ENCODE peak calls at places on chromosomes 16 and 17, in four cellular contexts. One of them, this sample, is unnamed. For H3K9me3, the result is how much of the 10 kb centered on the place peaks cover.

GRCh38 chr16:7755347-7755746 is 422.7 kb downstream of the RBFOX1 start:
- DNase-seq in heart right ventricle: no peak
- DNase-seq in AG04450: no peak
- DNase-seq in tibial artery: no peak
- DNase-seq in this sample: no peak

GRCh38 chr16:7397901-7398300 is 65.3 kb downstream of the RBFOX1 start:
- DNase-seq in tibial artery: no peak
- DNase-seq in heart right ventricle: no peak
- DNase-seq in AG04450: no peak
- DNase-seq in this sample: no peak

GRCh38 chr17:12744298-12744697 is 45.0 kb upstream of the ARHGAP44 start:
- DNase-seq in AG04450: no peak
- DNase-seq in tibial artery: no peak
- DNase-seq in heart right ventricle: peak
- DNase-seq in this sample: no peak

GRCh38 chr17:16486373-16487250 is 5.4 kb downstream of the LRRC75A start:
- DNase-seq in tibial artery: peak
- DNase-seq in AG04450: no peak
- DNase-seq in heart right ventricle: peak
- DNase-seq in this sample: no peak

GRCh38 chr16:14576532-14576931 is 53.5 kb downstream of the PARN start:
- DNase-seq in tibial artery: no peak
- DNase-seq in AG04450: no peak
- DNase-seq in heart right ventricle: no peak
- DNase-seq in this sample: no peak

GRCh38 chr16:58513874-58514273 is 1.4 kb upstream of the SETD6 start:
- DNase-seq in AG04450: no peak
- DNase-seq in heart right ventricle: no peak
- DNase-seq in tibial artery: no peak
- DNase-seq in this sample: no peak

GRCh38 chr16:31869511-31870201 is 4.0 kb upstream of the ZNF267 start:
- DNase-seq in AG04450: peak
- DNase-seq in tibial artery: peak
- DNase-seq in heart right ventricle: peak
- DNase-seq in this sample: peak

GRCh38 chr17:57724038-57724728 is 20.9 kb downstream of the CCDC182 start:
- DNase-seq in tibial artery: no peak
- DNase-seq in heart right ventricle: no peak
- DNase-seq in AG04450: no peak
- DNase-seq in this sample: peak

GRCh38 chr17:56912105-56912999 is 1.5 kb downstream of the TRIM25 start:
- DNase-seq in heart right ventricle: peak
- DNase-seq in AG04450: no peak
- DNase-seq in tibial artery: peak
- DNase-seq in this sample: no peak

GRCh38 chr16:763386-763785 is 2.9 kb downstream of the MSLN start:
- DNase-seq in AG04450: no peak
- DNase-seq in tibial artery: no peak
- DNase-seq in heart right ventricle: no peak
- DNase-seq in this sample: no peak

GRCh38 chr17:59892251-59892848 is 393 bp downstream of the TUBD1 start:
- DNase-seq in AG04450: no peak
- DNase-seq in tibial artery: no peak
- DNase-seq in heart right ventricle: no peak
- DNase-seq in this sample: no peak

GRCh38 chr17:62619413-62620155 is 7.9 kb upstream of the MRC2 start:
- DNase-seq in heart right ventricle: no peak
- DNase-seq in AG04450: no peak
- DNase-seq in tibial artery: no peak
- DNase-seq in this sample: no peak

GRCh38 chr16:8936421-8936820 is 27.3 kb downstream of the USP7 start:
- DNase-seq in heart right ventricle: no peak
- DNase-seq in tibial artery: no peak
- DNase-seq in AG04450: no peak
- DNase-seq in this sample: peak

GRCh38 chr17:8892338-8892690 is 24.8 kb upstream of the PIK3R6 start:
- DNase-seq in tibial artery: no peak
- DNase-seq in heart right ventricle: no peak
- DNase-seq in AG04450: no peak
- DNase-seq in this sample: no peak

GRCh38 chr17:35169964-35170363 is 22.3 kb downstream of the UNC45B start:
- DNase-seq in AG04450: no peak
- DNase-seq in heart right ventricle: no peak
- DNase-seq in tibial artery: no peak
- DNase-seq in this sample: no peak

GRCh38 chr17:52696362-52696761 is 537.8 kb upstream of the CA10 start:
- DNase-seq in AG04450: no peak
- DNase-seq in tibial artery: no peak
- DNase-seq in heart right ventricle: no peak
- DNase-seq in this sample: no peak
- H3K9me3 ChIP-seq in AG04450: under half
- H3K9me3 ChIP-seq in tibial artery: under half
- H3K9me3 ChIP-seq in heart right ventricle: under half
- H3K9me3 ChIP-seq in this sample: under half

GRCh38 chr17:64460955-64461354 is 12.0 kb downstream of the MILR1 start:
- DNase-seq in AG04450: no peak
- DNase-seq in heart right ventricle: peak
- DNase-seq in tibial artery: no peak
- DNase-seq in this sample: no peak

GRCh38 chr17:64459284-64459747 is 10.4 kb downstream of the MILR1 start:
- DNase-seq in heart right ventricle: no peak
- DNase-seq in tibial artery: no peak
- DNase-seq in AG04450: no peak
- DNase-seq in this sample: no peak

GRCh38 chr17:64458756-64459155 is 9.8 kb downstream of the MILR1 start:
- DNase-seq in AG04450: no peak
- DNase-seq in heart right ventricle: no peak
- DNase-seq in tibial artery: no peak
- DNase-seq in this sample: no peak

GRCh38 chr17:64457156-64457555 is 8.2 kb downstream of the MILR1 start:
- DNase-seq in AG04450: no peak
- DNase-seq in heart right ventricle: no peak
- DNase-seq in tibial artery: no peak
- DNase-seq in this sample: no peak

DNA sequence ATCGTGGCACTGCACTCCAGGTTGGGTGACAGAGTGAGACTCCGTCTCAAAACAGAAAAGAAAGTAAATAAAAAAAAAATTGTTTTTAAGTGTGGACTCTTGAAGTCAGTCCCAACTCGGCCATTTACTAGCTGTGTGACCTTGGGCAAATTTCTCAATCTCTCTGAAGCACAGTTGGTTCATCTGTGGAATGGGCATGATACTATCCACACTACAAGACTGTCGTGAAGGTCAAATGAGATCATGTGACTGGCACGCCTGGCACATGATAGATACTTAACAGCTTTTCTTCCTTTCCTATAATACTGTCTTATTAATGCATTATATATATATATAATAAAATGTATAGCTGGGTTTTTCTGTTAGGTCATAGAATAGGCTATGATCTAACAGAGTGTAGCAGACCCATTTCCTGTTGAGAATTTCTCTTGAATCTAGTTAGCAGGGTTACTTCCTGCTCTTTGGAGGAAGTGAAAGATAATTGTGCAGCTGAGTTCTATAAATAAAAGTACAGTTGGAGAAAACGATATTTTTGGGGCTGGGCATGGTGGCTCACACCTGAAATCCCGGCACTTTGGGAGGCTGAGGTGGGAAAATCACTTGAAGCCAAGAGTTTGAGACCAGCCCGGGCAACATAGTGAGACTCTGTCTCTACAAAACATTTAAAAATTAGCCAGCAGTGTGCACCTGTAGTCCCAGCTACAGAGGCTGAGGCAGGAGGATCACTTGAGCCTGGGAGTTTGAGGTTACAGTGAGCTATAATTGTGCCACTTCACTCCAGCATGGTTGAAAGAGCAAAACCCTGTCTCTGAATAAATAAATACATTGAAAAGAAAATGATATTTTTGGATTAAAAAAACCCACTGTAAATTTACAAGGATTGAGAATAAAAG is 7.3 kb downstream of the MILR1 start:
- DNase-seq in tibial artery: no peak
- DNase-seq in heart right ventricle: no peak
- DNase-seq in AG04450: no peak
- DNase-seq in this sample: peak
- H3K4me3 ChIP-seq in tibial artery: no peak
- H3K4me3 ChIP-seq in heart right ventricle: no peak
- H3K4me3 ChIP-seq in AG04450: no peak
- H3K4me3 ChIP-seq in this sample: peak

DNA sequence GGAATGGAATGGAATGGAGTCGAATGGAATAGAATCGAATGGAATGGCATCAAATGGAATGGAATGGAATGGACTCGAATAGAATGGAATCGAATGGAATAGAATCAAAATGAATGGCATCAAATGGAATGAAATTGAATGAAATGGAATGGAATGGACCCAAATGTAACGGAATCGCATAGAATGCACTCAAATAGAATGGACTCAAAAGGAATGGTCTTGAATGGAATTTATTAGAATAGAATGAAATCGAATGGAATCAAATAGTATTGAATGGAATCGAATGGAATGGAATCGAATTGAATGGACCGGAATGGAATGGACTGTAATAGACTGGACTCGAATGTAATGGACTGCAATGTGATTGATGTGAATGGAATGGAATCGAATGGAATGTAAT is 501.4 kb upstream of the WSB1 start:
- DNase-seq in tibial artery: no peak
- DNase-seq in heart right ventricle: no peak
- DNase-seq in AG04450: no peak
- DNase-seq in this sample: no peak
- H3K9me3 ChIP-seq in tibial artery: under half
- H3K9me3 ChIP-seq in heart right ventricle: under half
- H3K9me3 ChIP-seq in AG04450: half or more
- H3K9me3 ChIP-seq in this sample: half or more

GRCh38 chr16:86649875-86650274 is 71.5 kb downstream of the FOXL1 start:
- DNase-seq in heart right ventricle: no peak
- DNase-seq in tibial artery: no peak
- DNase-seq in AG04450: no peak
- DNase-seq in this sample: no peak

GRCh38 chr16:86651823-86652222 is 73.5 kb downstream of the FOXL1 start:
- DNase-seq in heart right ventricle: no peak
- DNase-seq in AG04450: no peak
- DNase-seq in tibial artery: no peak
- DNase-seq in this sample: no peak

GRCh38 chr16:86657972-86658371 is 79.6 kb downstream of the FOXL1 start:
- DNase-seq in tibial artery: no peak
- DNase-seq in AG04450: no peak
- DNase-seq in heart right ventricle: no peak
- DNase-seq in this sample: no peak

GRCh38 chr16:86651013-86651627 is 72.8 kb downstream of the FOXL1 start:
- DNase-seq in tibial artery: no peak
- DNase-seq in AG04450: no peak
- DNase-seq in heart right ventricle: no peak
- DNase-seq in this sample: no peak

GRCh38 chr16:86653289-86654006 is 75.1 kb downstream of the FOXL1 start:
- DNase-seq in tibial artery: no peak
- DNase-seq in AG04450: no peak
- DNase-seq in heart right ventricle: peak
- DNase-seq in this sample: no peak
- H3K4me3 ChIP-seq in tibial artery: no peak
- H3K4me3 ChIP-seq in AG04450: no peak
- H3K4me3 ChIP-seq in heart right ventricle: no peak
- H3K4me3 ChIP-seq in this sample: no peak

GRCh38 chr17:22303865-22304264 is 611.5 kb downstream of the KCNJ18 start:
- DNase-seq in heart right ventricle: no peak
- DNase-seq in tibial artery: no peak
- DNase-seq in AG04450: no peak
- DNase-seq in this sample: no peak
- H3K9me3 ChIP-seq in heart right ventricle: under half
- H3K9me3 ChIP-seq in tibial artery: under half
- H3K9me3 ChIP-seq in AG04450: half or more
- H3K9me3 ChIP-seq in this sample: under half

DNA sequence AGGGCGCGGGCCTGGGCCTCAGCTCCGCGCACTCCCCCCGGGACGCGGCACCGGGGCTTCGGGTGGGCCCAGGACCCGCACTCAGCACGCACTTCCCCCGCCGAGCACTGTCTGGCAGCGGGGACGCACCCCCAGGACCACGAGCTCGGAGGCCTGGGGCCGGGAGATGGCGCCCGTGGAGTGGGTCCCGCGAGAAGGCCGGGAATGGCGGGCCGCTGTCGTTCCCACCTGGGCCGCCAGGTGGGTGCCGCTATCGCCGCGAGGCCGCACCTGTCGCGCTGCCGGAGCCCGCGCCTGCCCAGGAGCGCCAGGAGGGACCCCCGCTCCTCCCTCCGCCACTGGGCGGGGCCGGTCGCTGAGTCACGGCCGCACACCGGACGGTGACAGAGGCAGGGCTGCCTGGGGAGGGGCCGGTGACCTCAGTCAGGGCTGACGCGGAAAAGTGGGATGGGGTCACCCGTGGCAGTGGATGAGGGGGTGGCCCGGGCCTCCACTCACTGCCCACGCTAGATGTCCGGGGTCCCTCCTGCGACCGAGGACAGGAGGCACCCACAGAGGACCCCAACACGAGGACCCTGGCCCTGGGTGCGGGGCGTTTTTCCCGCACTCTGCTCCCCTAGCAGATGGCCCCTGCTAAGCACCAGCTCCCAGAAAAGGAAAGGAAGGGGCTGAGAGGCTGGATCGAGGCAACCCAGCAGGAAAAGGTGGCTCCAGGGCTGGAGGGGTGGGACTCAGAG is 6.9 kb upstream of the ACTG1 start:
- DNase-seq in AG04450: no peak
- DNase-seq in tibial artery: no peak
- DNase-seq in heart right ventricle: no peak
- DNase-seq in this sample: peak
- H3K4me3 ChIP-seq in AG04450: peak
- H3K4me3 ChIP-seq in tibial artery: peak
- H3K4me3 ChIP-seq in heart right ventricle: peak
- H3K4me3 ChIP-seq in this sample: peak

This sample was measured in OCI-LY7.